ENCODE peak calls at places on chromosomes 4 and X, in five cellular contexts. One of them, this sample, is unnamed.

GRCh38 chrX:29044802-29045201 is 457.6 kb downstream of the IL1RAPL1 start:
- DNase-seq in adipocyte: peak; percentile 24
- DNase-seq in neuronal stem cell: no peak
- DNase-seq in mesendoderm: no peak
- DNase-seq in K562: no peak
- DNase-seq in this sample: no peak

GRCh38 chr4:37631551-37631950 is 54.6 kb downstream of the RELL1 start:
- DNase-seq in mesendoderm: no peak
- DNase-seq in adipocyte: peak; percentile 82
- DNase-seq in neuronal stem cell: no peak
- DNase-seq in K562: no peak
- DNase-seq in this sample: peak; percentile 73

GRCh38 chr4:113971706-113972360 is 7.6 kb downstream of the ARSJ start:
- DNase-seq in neuronal stem cell: no peak
- DNase-seq in adipocyte: peak; percentile 81
- DNase-seq in mesendoderm: no peak
- DNase-seq in K562: no peak
- DNase-seq in this sample: no peak

GRCh38 chr4:113052379-113052951 is 3.0 kb downstream of the ANK2 start:
- DNase-seq in mesendoderm: no peak
- DNase-seq in neuronal stem cell: no peak
- DNase-seq in K562: no peak
- DNase-seq in adipocyte: peak; percentile 4
- DNase-seq in this sample: no peak

GRCh38 chr4:581753-582361 is 5.8 kb upstream of the TMEM271 start:
- DNase-seq in neuronal stem cell: no peak
- DNase-seq in mesendoderm: no peak
- DNase-seq in adipocyte: no peak
- DNase-seq in K562: no peak
- DNase-seq in this sample: no peak

GRCh38 chrX:115562492-115562872 is 1.5 kb downstream of the PLS3 start:
- DNase-seq in K562: no peak
- DNase-seq in neuronal stem cell: peak; percentile 3
- DNase-seq in adipocyte: peak; percentile 72
- DNase-seq in mesendoderm: peak; percentile 59
- DNase-seq in this sample: no peak

GRCh38 chr4:167031534-167032156 is 202.6 kb downstream of the SPOCK3 start:
- DNase-seq in adipocyte: peak; percentile 33
- DNase-seq in neuronal stem cell: no peak
- DNase-seq in mesendoderm: no peak
- DNase-seq in K562: no peak
- DNase-seq in this sample: no peak

GRCh38 chrX:71181558-71181909 is 36.9 kb downstream of the NLGN3 start:
- DNase-seq in adipocyte: peak; percentile 25
- DNase-seq in K562: peak; percentile 29
- DNase-seq in neuronal stem cell: no peak
- DNase-seq in mesendoderm: no peak
- DNase-seq in this sample: no peak

GRCh38 chr4:66704243-66704642 is 841.1 kb downstream of the CENPC start:
- DNase-seq in mesendoderm: no peak
- DNase-seq in neuronal stem cell: no peak
- DNase-seq in adipocyte: no peak
- DNase-seq in K562: no peak
- DNase-seq in this sample: no peak

GRCh38 chrX:24426340-24426913 is 38.7 kb upstream of the PDK3 start:
- DNase-seq in adipocyte: peak; percentile 27
- DNase-seq in neuronal stem cell: no peak
- DNase-seq in K562: peak; percentile 16
- DNase-seq in mesendoderm: peak; percentile 27
- DNase-seq in this sample: peak; percentile 27

GRCh38 chr4:113591982-113592381 is 169.6 kb downstream of the CAMK2D start:
- DNase-seq in K562: no peak
- DNase-seq in adipocyte: no peak
- DNase-seq in mesendoderm: no peak
- DNase-seq in neuronal stem cell: no peak
- DNase-seq in this sample: no peak

GRCh38 chr4:112766422-112766821 is 129.5 kb downstream of the LARP7 start:
- DNase-seq in adipocyte: peak; percentile 80
- DNase-seq in neuronal stem cell: no peak
- DNase-seq in mesendoderm: peak; percentile 71
- DNase-seq in K562: no peak
- DNase-seq in this sample: peak; percentile 58

GRCh38 chr4:132384709-132385108 is 764.4 kb upstream of the PCDH10 start:
- DNase-seq in adipocyte: no peak
- DNase-seq in neuronal stem cell: no peak
- DNase-seq in K562: no peak
- DNase-seq in mesendoderm: no peak
- DNase-seq in this sample: no peak

GRCh38 chr4:70992354-70992753 is 1.1 kb upstream of the DCK start:
- DNase-seq in mesendoderm: peak; percentile 52
- DNase-seq in adipocyte: no peak
- DNase-seq in K562: peak; percentile 57
- DNase-seq in neuronal stem cell: no peak
- DNase-seq in this sample: peak; percentile 3

GRCh38 chr4:7430368-7430964 is 4.3 kb downstream of the PSAPL1 start:
- DNase-seq in mesendoderm: peak; percentile 79
- DNase-seq in K562: no peak
- DNase-seq in adipocyte: no peak
- DNase-seq in neuronal stem cell: no peak
- DNase-seq in this sample: peak; percentile 44

GRCh38 chr4:185874516-185875230 is 62.7 kb upstream of the SORBS2 start:
- DNase-seq in neuronal stem cell: no peak
- DNase-seq in adipocyte: peak; percentile 69
- DNase-seq in K562: no peak
- DNase-seq in mesendoderm: no peak
- DNase-seq in this sample: no peak

GRCh38 chrX:118240359-118240758 is 105.5 kb upstream of the WDR44 start:
- DNase-seq in mesendoderm: no peak
- DNase-seq in neuronal stem cell: no peak
- DNase-seq in adipocyte: peak; percentile 32
- DNase-seq in K562: no peak
- DNase-seq in this sample: no peak

GRCh38 chr4:144645621-144646522 is at the start of gene HHIP:
- DNase-seq in neuronal stem cell: no peak
- DNase-seq in mesendoderm: peak; percentile 61
- DNase-seq in K562: no peak
- DNase-seq in adipocyte: peak; percentile 85
- DNase-seq in this sample: peak; percentile 27

GRCh38 chrX:37871626-37872302 is 24.4 kb upstream of the DYNLT3 start:
- DNase-seq in mesendoderm: peak; percentile 39
- DNase-seq in neuronal stem cell: no peak
- DNase-seq in K562: peak; percentile 67
- DNase-seq in adipocyte: peak; percentile 81
- DNase-seq in this sample: peak; percentile 23

GRCh38 chr4:120873554-120873953 is 49.0 kb downstream of the PRDM5 start:
- DNase-seq in mesendoderm: no peak
- DNase-seq in K562: no peak
- DNase-seq in adipocyte: no peak
- DNase-seq in neuronal stem cell: no peak
- DNase-seq in this sample: no peak

GRCh38 chrX:136780738-136781137 is at the start of gene ARHGEF6:
- DNase-seq in neuronal stem cell: no peak
- DNase-seq in K562: no peak
- DNase-seq in adipocyte: no peak
- DNase-seq in mesendoderm: no peak
- DNase-seq in this sample: no peak

GRCh38 chr4:92234393-92235176 is 69.2 kb upstream of the GRID2 start:
- DNase-seq in K562: no peak
- DNase-seq in neuronal stem cell: no peak
- DNase-seq in adipocyte: peak; percentile 98
- DNase-seq in mesendoderm: no peak
- DNase-seq in this sample: peak; percentile 60

GRCh38 chrX:100874240-100874798 is at the start of gene NOX1:
- DNase-seq in neuronal stem cell: no peak
- DNase-seq in adipocyte: no peak
- DNase-seq in mesendoderm: no peak
- DNase-seq in K562: no peak
- DNase-seq in this sample: no peak

GRCh38 chrX:13307041-13307440 is 12.8 kb downstream of the ATXN3L start:
- DNase-seq in mesendoderm: no peak
- DNase-seq in K562: no peak
- DNase-seq in adipocyte: no peak
- DNase-seq in neuronal stem cell: no peak
- DNase-seq in this sample: no peak

GRCh38 chrX:19176901-19177630 is 54.8 kb upstream of the ADGRG2 start:
- DNase-seq in neuronal stem cell: no peak
- DNase-seq in adipocyte: no peak
- DNase-seq in mesendoderm: no peak
- DNase-seq in K562: no peak
- DNase-seq in this sample: no peak

GRCh38 chr4:48429709-48430474 is 53.3 kb upstream of the SLC10A4 start:
- DNase-seq in K562: no peak
- DNase-seq in mesendoderm: no peak
- DNase-seq in neuronal stem cell: peak; percentile 36
- DNase-seq in adipocyte: no peak
- DNase-seq in this sample: no peak

DNA sequence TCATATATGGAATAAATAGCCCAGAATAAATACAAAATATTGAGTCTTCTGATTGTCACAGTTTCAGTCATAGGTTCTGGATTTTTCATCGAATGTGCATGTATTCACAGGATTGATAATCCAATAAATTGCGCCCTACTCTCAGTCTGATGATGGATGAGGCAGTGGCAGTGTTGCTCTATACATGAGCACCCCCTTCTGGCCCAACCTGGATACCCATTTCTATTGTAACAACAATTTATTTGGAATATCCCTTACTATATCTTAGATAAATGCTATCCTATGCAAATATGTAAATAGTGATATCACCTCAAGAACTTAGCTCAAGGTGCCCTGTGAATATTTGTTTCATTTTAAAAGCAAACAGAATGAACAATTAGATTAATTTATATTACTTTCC is 733.7 kb upstream of the PABPC4L start:
- DNase-seq in K562: peak; percentile 7
- DNase-seq in neuronal stem cell: peak; percentile 5
- DNase-seq in mesendoderm: peak; percentile 53
- DNase-seq in adipocyte: peak; percentile 36
- DNase-seq in this sample: no peak
- H3K9ac ChIP-seq in K562: no peak overlapping the region
- H3K9ac ChIP-seq in neuronal stem cell: no peak overlapping the region
- H3K9ac ChIP-seq in mesendoderm: no peak overlapping the region
- H3K9ac ChIP-seq in adipocyte: no peak overlapping the region
- H3K9ac ChIP-seq in this sample: no peak overlapping the region

GRCh38 chrX:40100537-40101429 is 3.0 kb upstream of the BCOR start:
- DNase-seq in neuronal stem cell: no peak
- DNase-seq in adipocyte: no peak
- DNase-seq in K562: no peak
- DNase-seq in mesendoderm: peak; percentile 30
- DNase-seq in this sample: no peak
- H3K9ac ChIP-seq in neuronal stem cell: no peak overlapping the region
- H3K9ac ChIP-seq in adipocyte: no peak overlapping the region
- H3K9ac ChIP-seq in K562: peak overlapping the region; percentile 71
- H3K9ac ChIP-seq in mesendoderm: no peak overlapping the region
- H3K9ac ChIP-seq in this sample: no peak overlapping the region

DNA sequence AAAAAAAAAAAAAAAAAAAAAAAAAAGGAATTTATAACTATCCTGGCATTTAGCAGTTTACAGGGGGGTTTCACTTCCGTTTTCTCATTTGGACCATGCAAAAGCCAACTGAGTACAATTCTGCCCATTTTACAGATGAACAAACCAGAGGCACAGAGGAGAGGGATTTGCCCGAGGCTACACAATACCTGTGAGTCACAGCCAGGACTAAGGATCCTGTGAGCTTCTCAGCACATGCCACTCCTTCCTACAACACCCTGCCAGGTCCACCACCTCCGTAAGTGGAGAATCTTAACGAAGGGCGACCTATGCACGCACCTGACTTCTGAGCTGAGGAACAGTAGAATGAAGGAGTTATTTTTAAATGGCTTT is 75.4 kb upstream of the USP9X start:
- DNase-seq in mesendoderm: no peak
- DNase-seq in K562: no peak
- DNase-seq in adipocyte: no peak
- DNase-seq in neuronal stem cell: no peak
- DNase-seq in this sample: peak; percentile 61
- H3K9ac ChIP-seq in mesendoderm: no peak overlapping the region
- H3K9ac ChIP-seq in K562: peak overlapping the region; percentile 76
- H3K9ac ChIP-seq in adipocyte: peak overlapping the region; percentile 76
- H3K9ac ChIP-seq in neuronal stem cell: no peak overlapping the region
- H3K9ac ChIP-seq in this sample: no peak overlapping the region

DNA sequence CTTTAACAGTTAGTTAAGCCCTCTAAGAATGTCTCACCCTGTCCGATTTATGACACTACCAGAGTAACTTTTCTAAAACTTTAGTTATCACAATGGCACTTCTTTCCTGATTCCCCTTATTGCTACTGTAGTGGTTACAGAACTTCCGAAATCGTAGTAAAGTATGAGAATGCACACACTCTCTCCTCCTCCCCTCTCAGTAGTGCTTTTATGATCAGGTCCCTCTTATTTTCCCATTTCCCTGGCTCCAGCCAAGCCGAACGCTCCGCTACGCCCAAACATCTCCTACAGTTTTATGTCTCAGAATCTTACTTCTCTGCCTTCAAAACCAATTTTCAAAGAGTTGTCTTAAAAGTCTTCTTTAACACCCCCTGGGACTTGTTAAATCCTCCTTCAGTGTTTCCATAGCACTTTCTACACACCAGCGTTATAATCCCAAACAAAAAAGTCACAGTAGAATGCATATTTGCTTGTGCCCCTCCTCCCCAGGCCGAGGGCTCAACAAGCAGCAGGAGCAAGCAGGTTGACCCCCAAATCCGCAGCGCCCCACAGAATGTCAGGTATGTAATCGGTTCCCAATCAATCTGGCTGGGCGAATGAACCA is 671 bp downstream of the HPF1 start:
- DNase-seq in K562: peak; percentile 11
- DNase-seq in neuronal stem cell: no peak
- DNase-seq in mesendoderm: no peak
- DNase-seq in adipocyte: peak; percentile 26
- DNase-seq in this sample: no peak
- H3K9ac ChIP-seq in K562: peak overlapping the region; percentile 89
- H3K9ac ChIP-seq in neuronal stem cell: peak overlapping the region; percentile 92
- H3K9ac ChIP-seq in mesendoderm: peak overlapping the region; percentile 82
- H3K9ac ChIP-seq in adipocyte: peak overlapping the region; percentile 89
- H3K9ac ChIP-seq in this sample: peak overlapping the region; percentile 91

GRCh38 chr4:165111906-165112257 is 778 bp downstream of the TMEM192 start:
- DNase-seq in adipocyte: no peak
- DNase-seq in mesendoderm: no peak
- DNase-seq in neuronal stem cell: no peak
- DNase-seq in K562: no peak
- DNase-seq in this sample: no peak
- H3K9ac ChIP-seq in adipocyte: peak overlapping the region; percentile 88
- H3K9ac ChIP-seq in mesendoderm: peak overlapping the region; percentile 83
- H3K9ac ChIP-seq in neuronal stem cell: peak overlapping the region; percentile 95
- H3K9ac ChIP-seq in K562: peak overlapping the region; percentile 73
- H3K9ac ChIP-seq in this sample: peak overlapping the region; percentile 59

GRCh38 chr4:25863347-25863784 is 578 bp upstream of the SEL1L3 start:
- DNase-seq in mesendoderm: peak; percentile 64
- DNase-seq in adipocyte: no peak
- DNase-seq in neuronal stem cell: peak; percentile 17
- DNase-seq in K562: no peak
- DNase-seq in this sample: no peak
- H3K9ac ChIP-seq in mesendoderm: peak overlapping the region; percentile 65
- H3K9ac ChIP-seq in adipocyte: no peak overlapping the region
- H3K9ac ChIP-seq in neuronal stem cell: no peak overlapping the region
- H3K9ac ChIP-seq in K562: no peak overlapping the region
- H3K9ac ChIP-seq in this sample: no peak overlapping the region

GRCh38 chrX:33126469-33126868 is 84.9 kb downstream of the DMD start:
- DNase-seq in mesendoderm: no peak
- DNase-seq in adipocyte: no peak
- DNase-seq in K562: no peak
- DNase-seq in neuronal stem cell: no peak
- DNase-seq in this sample: no peak
- H3K9ac ChIP-seq in mesendoderm: no peak overlapping the region
- H3K9ac ChIP-seq in adipocyte: no peak overlapping the region
- H3K9ac ChIP-seq in K562: no peak overlapping the region
- H3K9ac ChIP-seq in neuronal stem cell: no peak overlapping the region
- H3K9ac ChIP-seq in this sample: no peak overlapping the region

This sample was measured in trophoblast cell.